ENCODE peak calls at places on chromosomes 2 and 18, in four cellular contexts. X is HTR-8/SVneo, S is omental fat pad, Q is progenitor cell of endocrine pancreas. O is an unnamed sample.

GRCh38 chr2:37982847-37983246 is 57.8 kb downstream of the RMDN2 start:
- DNase-seq in X (no peak), S (no peak), Q (no peak), O (no peak)

GRCh38 chr18:75574197-75574596 is 146.7 kb upstream of the SMIM21 start:
- DNase-seq in X (no peak), S (no peak), Q (no peak), O (no peak)

GRCh38 chr2:101812226-101812625 is 114.7 kb downstream of the MAP4K4 start:
- DNase-seq in X (no peak), S (no peak), Q (no peak), O (no peak)

GRCh38 chr18:48336332-48336731 is 72.9 kb downstream of the ZBTB7C start:
- DNase-seq in X (no peak), S (no peak), Q (no peak), O (no peak)

GRCh38 chr2:162196611-162197010 is 44.6 kb upstream of the GCG start:
- DNase-seq in X (no peak), S (no peak), Q (no peak), O (no peak)

GRCh38 chr2:171587567-171587966 is 65.3 kb downstream of the CYBRD1 start:
- DNase-seq in X (no peak), S (no peak), Q (no peak), O (no peak)

GRCh38 chr2:111068435-111069058 is 52.2 kb upstream of the BCL2L11 start:
- DNase-seq in X (no peak), S (no peak), Q (no peak), O (no peak)

GRCh38 chr2:2646312-2647051 is 315.4 kb upstream of the MYT1L start:
- DNase-seq in X (no peak), S (no peak), Q (no peak), O (no peak)

GRCh38 chr2:120754067-120754960 is 18.6 kb downstream of the GLI2 start:
- DNase-seq in X (no peak), S (no peak), Q (no peak), O (no peak)

GRCh38 chr2:128451084-128451483 is 132.4 kb upstream of the HS6ST1 start:
- DNase-seq in X (no peak), S (no peak), Q (peak), O (no peak)

GRCh38 chr18:41266616-41267015 is 688.4 kb upstream of the PIK3C3 start:
- DNase-seq in X (no peak), S (no peak), Q (no peak), O (no peak)

GRCh38 chr2:238465487-238466241 is 38.9 kb downstream of the ASB1 start:
- DNase-seq in X (no peak), S (no peak), Q (no peak), O (no peak)

GRCh38 chr2:240960309-240960962 is 38.0 kb upstream of the SNED1 start:
- DNase-seq in X (no peak), S (no peak), Q (peak), O (no peak)

GRCh38 chr2:112679484-112679883 is 33.7 kb downstream of the SLC20A1 start:
- DNase-seq in X (no peak), S (no peak), Q (no peak), O (no peak)

GRCh38 chr2:74039611-74040010 is 54.9 kb downstream of the TET3 start:
- DNase-seq in X (no peak), S (no peak), Q (no peak), O (no peak)

GRCh38 chr18:36284671-36285295 is 12.7 kb upstream of the FHOD3 start:
- DNase-seq in X (peak), S (peak), Q (no peak), O (no peak)

GRCh38 chr18:55234366-55235093 is 275.3 kb upstream of the CCDC68 start:
- DNase-seq in X (peak), S (peak), Q (peak), O (peak)

GRCh38 chr2:149148195-149149006 is 109.9 kb downstream of the LYPD6B start:
- DNase-seq in X (no peak), S (no peak), Q (no peak), O (no peak)

GRCh38 chr2:222480497-222480896 is 56.2 kb downstream of the SGPP2 start:
- DNase-seq in X (no peak), S (no peak), Q (no peak), O (no peak)

GRCh38 chr2:103959174-103960125 is 894.5 kb upstream of the POU3F3 start:
- DNase-seq in X (no peak), S (no peak), Q (peak), O (no peak)

GRCh38 chr18:7454429-7454828 is 112.7 kb upstream of the PTPRM start:
- DNase-seq in X (no peak), S (no peak), Q (no peak), O (no peak)

O was measured in activated B cell treated with CpG ODN at 0.5 μM for 24 hours.